ENCODE peak calls at places on chromosome 21, in six cellular contexts. N is GM12892; K is NAMALWA; V is stimulated activated CD8-positive, alpha-beta memory T cell treated with anti-CD3 and anti-CD28 coated beads, Interleukin-7, amount 100 ng/mL, for 1 hour; E is HS-5; O is NCI-H1092. L is an unnamed sample.
A peak's percentile ranks its signal among the peaks of the same experiment; 100 is the strongest.

GRCh38 chr21:46634966-46635323 is 529 bp upstream of the PRMT2 start:
- DNase-seq in N (no peak), K (peak; percentile 75), V (peak; percentile 10), E (peak; percentile 62), O (peak; percentile 72), L (peak; percentile 44)

GRCh38 chr21:36430841-36431240 is 45.6 kb downstream of the CHAF1B start:
- DNase-seq in N (no peak), K (no peak), V (no peak), E (no peak), O (no peak), L (no peak)

GRCh38 chr21:17848228-17848627 is 29.1 kb upstream of the C21orf91 start:
- DNase-seq in N (peak; percentile 10), K (peak; percentile 3), V (no peak), E (peak; percentile 87), O (no peak), L (peak; percentile 75)

GRCh38 chr21:41403966-41404365 is 22.1 kb upstream of the MX1 start:
- DNase-seq in N (no peak), K (no peak), V (no peak), E (no peak), O (no peak), L (no peak)

GRCh38 chr21:14866859-14867560 is 197.8 kb downstream of the NRIP1 start:
- DNase-seq in N (no peak), K (no peak), V (no peak), E (no peak), O (no peak), L (no peak)

GRCh38 chr21:37412603-37413360 is 46.2 kb downstream of the DYRK1A start:
- DNase-seq in N (no peak), K (no peak), V (no peak), E (peak; percentile 34), O (no peak), L (peak; percentile 71)

GRCh38 chr21:34003428-34003827 is 70.0 kb upstream of the MRPS6 start:
- DNase-seq in N (no peak), K (no peak), V (no peak), E (no peak), O (no peak), L (no peak)

GRCh38 chr21:42102946-42103345 is 31.8 kb downstream of the UMODL1 start:
- DNase-seq in N (no peak), K (no peak), V (no peak), E (no peak), O (no peak), L (no peak)

GRCh38 chr21:26280715-26281310 is 110.2 kb upstream of the APP start:
- DNase-seq in N (no peak), K (no peak), V (no peak), E (no peak), O (peak; percentile 12), L (no peak)

GRCh38 chr21:25350056-25350455 is 257.2 kb downstream of the MRPL39 start:
- DNase-seq in N (no peak), K (peak; percentile 46), V (no peak), E (no peak), O (no peak), L (no peak)

GRCh38 chr21:42406201-42406601 is 2.5 kb downstream of the UBASH3A start:
- DNase-seq in N (no peak), K (no peak), V (no peak), E (no peak), O (no peak), L (no peak)

GRCh38 chr21:45575304-45575992 is 33.2 kb upstream of the SLC19A1 start:
- DNase-seq in N (no peak), K (no peak), V (no peak), E (no peak), O (no peak), L (no peak)

GRCh38 chr21:29359718-29360117 is 61.0 kb downstream of the BACH1 start:
- DNase-seq in N (no peak), K (no peak), V (no peak), E (no peak), O (no peak), L (no peak)

GRCh38 chr21:42414928-42415769 is 11.4 kb downstream of the UBASH3A start:
- DNase-seq in N (peak; percentile 75), K (no peak), V (peak; percentile 73), E (no peak), O (no peak), L (no peak)

GRCh38 chr21:38352536-38353219 is 95.9 kb downstream of the KCNJ15 start:
- DNase-seq in N (no peak), K (peak; percentile 36), V (no peak), E (peak; percentile 38), O (peak; percentile 61), L (no peak)

GRCh38 chr21:46517361-46517760 is 58.7 kb downstream of the DIP2A start:
- DNase-seq in N (no peak), K (no peak), V (no peak), E (no peak), O (no peak), L (no peak)

GRCh38 chr21:18529253-18529652 is 125.7 kb upstream of the TMPRSS15 start:
- DNase-seq in N (no peak), K (no peak), V (no peak), E (peak; percentile 92), O (peak; percentile 64), L (no peak)

GRCh38 chr21:42013901-42014300 is 3.7 kb upstream of the ZBTB21 start:
- DNase-seq in N (no peak), K (no peak), V (no peak), E (no peak), O (no peak), L (no peak)

GRCh38 chr21:43859747-43860214 is 5.2 kb upstream of the AGPAT3 start:
- DNase-seq in N (no peak), K (no peak), V (no peak), E (no peak), O (no peak), L (no peak)

GRCh38 chr21:43968410-43969114 is 43.5 kb upstream of the TRAPPC10 start:
- DNase-seq in N (no peak), K (no peak), V (no peak), E (no peak), O (no peak), L (no peak)

L was measured in BJ.